ENCODE peak calls at places on chromosomes 2 and 18, in four cellular contexts. E is sigmoid colon, X is HepG2, N is transverse colon. U is an unnamed sample. For H3K27me3 and H3K36me3, the result is how much of the 10 kb centered on the place peaks cover.

GRCh38 chr2:15303874-15304273 is 257.3 kb downstream of the NBAS start:
- DNase-seq in X (no peak), N (no peak), E (no peak), U (no peak)

GRCh38 chr2:218658671-218659257 is 659 bp downstream of the ZNF142 start:
- DNase-seq in E (no peak), X (peak), N (peak), U (no peak)

GRCh38 chr2:127654838-127655175 is 8.9 kb downstream of the GPR17 start:
- DNase-seq in N (no peak), X (no peak), E (peak), U (no peak)

GRCh38 chr2:240567137-240567871 is 980 bp upstream of the RNPEPL1 start:
- DNase-seq in N (peak), E (peak), X (no peak), U (peak)

GRCh38 chr2:237550057-237550415 is 16.3 kb upstream of the PRLH start:
- DNase-seq in E (no peak), X (no peak), N (no peak), U (no peak)

GRCh38 chr2:215280326-215280725 is 31.5 kb upstream of the ATIC start:
- DNase-seq in X (no peak), N (no peak), E (no peak), U (no peak)

GRCh38 chr2:214019229-214019972 is 391.5 kb upstream of the VWC2L start:
- DNase-seq in E (no peak), N (no peak), X (no peak), U (no peak)

GRCh38 chr2:215658635-215659305 is 222.9 kb upstream of the FN1 start:
- DNase-seq in N (no peak), E (no peak), X (no peak), U (no peak)

GRCh38 chr2:9695916-9696315 is 65.1 kb upstream of the YWHAQ start:
- DNase-seq in N (no peak), E (peak), X (no peak), U (no peak)

GRCh38 chr18:54210463-54210862 is 14.0 kb downstream of the MBD2 start:
- DNase-seq in E (no peak), N (no peak), X (no peak), U (no peak)

GRCh38 chr2:3575534-3576324 is 669 bp downstream of the RPS7 start:
- DNase-seq in X (no peak), N (no peak), E (no peak), U (no peak)

GRCh38 chr18:70373062-70373519 is 84.2 kb downstream of the SOCS6 start:
- DNase-seq in E (no peak), X (peak), N (no peak), U (no peak)

GRCh38 chr2:31253344-31254155 is 19.6 kb downstream of the EHD3 start:
- DNase-seq in N (no peak), X (no peak), E (no peak), U (no peak)

GRCh38 chr18:26406294-26406693 is 142.1 kb downstream of the KCTD1 start:
- DNase-seq in N (no peak), E (no peak), X (no peak), U (no peak)

GRCh38 chr18:44709297-44710117 is 28.8 kb downstream of the SETBP1 start:
- DNase-seq in N (no peak), E (no peak), X (no peak), U (no peak)

GRCh38 chr2:17124575-17125318 is 393.5 kb downstream of the RAD51AP2 start:
- DNase-seq in X (no peak), E (no peak), N (no peak), U (no peak)

DNA sequence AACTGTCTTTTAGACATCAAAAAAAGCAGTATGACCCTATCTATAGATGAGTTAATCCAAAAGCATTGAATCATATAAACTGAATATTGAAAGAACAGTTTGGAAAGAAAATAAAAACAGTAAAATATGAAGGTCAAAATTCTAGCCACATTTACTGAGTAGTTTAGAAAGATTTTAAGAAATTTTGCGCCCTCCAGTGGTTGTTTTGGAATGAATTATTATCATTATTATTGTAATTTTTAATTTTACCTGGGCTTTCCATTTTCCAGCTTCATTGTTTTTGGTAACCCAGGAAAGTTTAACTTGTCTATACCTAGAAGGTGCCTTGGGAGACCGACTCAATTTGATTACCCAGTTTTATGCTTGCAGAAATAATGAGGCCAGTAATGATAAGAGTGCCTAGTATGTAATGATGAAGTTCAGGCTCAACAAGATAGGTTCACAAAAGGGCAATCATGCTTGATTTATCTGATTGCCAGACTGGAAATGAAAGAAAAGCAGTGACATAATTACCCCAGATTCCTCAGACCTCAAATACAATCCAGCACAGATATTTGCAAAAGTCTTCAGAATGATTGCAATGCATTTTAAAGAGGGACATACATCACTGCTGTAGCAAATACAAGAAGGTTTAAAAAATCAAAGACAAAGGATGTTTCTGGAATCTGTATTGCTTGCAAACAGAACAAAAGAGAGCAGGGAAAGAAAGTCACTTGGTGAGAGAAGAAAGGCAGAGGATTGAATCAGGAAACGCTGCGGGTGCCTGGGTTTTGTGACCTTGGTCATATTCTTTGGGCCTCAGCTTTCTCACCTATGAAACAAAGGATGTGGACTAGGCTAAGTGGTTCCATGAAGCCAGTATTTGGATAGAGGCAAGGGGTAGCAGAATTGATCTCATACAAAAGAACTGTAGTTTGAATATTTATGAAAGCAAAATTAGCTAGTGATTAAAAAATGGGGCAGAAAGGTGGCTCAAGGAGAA is 153.8 kb downstream of the MAP2 start:
- DNase-seq in X (peak), N (no peak), E (no peak), U (no peak)
- TF ChIP-seq POLR2AphosphoS5 in X (no peak), N (no peak), E (no peak), U (no peak)

DNA sequence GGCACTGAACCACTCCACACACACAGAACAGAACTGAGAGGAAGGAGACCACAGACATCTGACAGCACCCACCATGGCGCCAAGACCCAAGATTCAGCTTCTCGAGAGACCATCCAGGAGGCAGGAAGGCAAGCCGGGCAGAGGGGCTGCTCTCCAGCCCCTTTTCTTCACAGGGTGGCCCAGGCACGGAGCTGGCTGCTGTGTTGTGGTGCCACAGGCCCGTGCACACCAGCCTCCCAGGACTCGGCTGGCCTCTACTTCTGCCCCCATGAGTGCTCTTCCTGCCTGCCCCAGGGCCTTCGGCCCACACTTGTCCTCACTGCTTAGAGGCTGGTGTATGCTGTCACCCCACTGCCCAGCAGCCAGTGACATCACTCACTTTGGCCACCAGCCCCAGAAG is 547.6 kb upstream of the RAB6C start:
- DNase-seq in X (no peak), E (no peak), N (no peak), U (no peak)
- H3K27me3 ChIP-seq in X (under half), E (under half), N (under half), U (under half)

GRCh38 chr2:95110395-95110794 is 11.2 kb downstream of the MRPS5 start:
- DNase-seq in N (no peak), E (no peak), X (no peak), U (no peak)

GRCh38 chr2:95109260-95109659 is 12.3 kb downstream of the MRPS5 start:
- DNase-seq in E (no peak), X (no peak), N (no peak), U (no peak)

GRCh38 chr2:95104606-95105005 is 17.0 kb downstream of the MRPS5 start:
- DNase-seq in E (no peak), X (no peak), N (no peak), U (no peak)

GRCh38 chr2:95106081-95106480 is 15.5 kb downstream of the MRPS5 start:
- DNase-seq in E (no peak), X (no peak), N (no peak), U (no peak)
- H3K36me3 ChIP-seq in E (half or more), X (under half), N (under half), U (half or more)

GRCh38 chr2:28624798-28625701 is 126.6 kb upstream of the PPP1CB start:
- DNase-seq in X (peak), N (peak), E (peak), U (peak)

GRCh38 chr2:28626376-28626775 is 125.3 kb upstream of the PPP1CB start:
- DNase-seq in N (no peak), X (no peak), E (no peak), U (no peak)

GRCh38 chr2:28623582-28624405 is 127.8 kb upstream of the PPP1CB start:
- DNase-seq in N (peak), X (no peak), E (no peak), U (no peak)

GRCh38 chr2:28622101-28622499 is 126.2 kb downstream of the PLB1 start:
- DNase-seq in E (no peak), N (no peak), X (no peak), U (no peak)

GRCh38 chr2:28624436-28624797 is 127.2 kb upstream of the PPP1CB start:
- DNase-seq in N (no peak), E (no peak), X (no peak), U (no peak)
- TF ChIP-seq POLR2AphosphoS5 in N (no peak), E (no peak), X (no peak), U (no peak)

GRCh38 chr2:161063074-161063945 is 96.9 kb upstream of the TANK start:
- DNase-seq in N (peak), E (peak), X (peak), U (peak)
- H3K27me3 ChIP-seq in N (under half), E (under half), X (under half), U (under half)

GRCh38 chr2:105361132-105361889 is 24.0 kb downstream of the C2orf49 start:
- DNase-seq in E (no peak), N (no peak), X (no peak), U (no peak)

GRCh38 chr2:105369009-105369408 is 29.8 kb downstream of the FHL2 start:
- DNase-seq in N (no peak), X (no peak), E (no peak), U (no peak)

GRCh38 chr2:105364436-105365139 is 27.2 kb downstream of the C2orf49 start:
- DNase-seq in X (no peak), N (no peak), E (no peak), U (no peak)

GRCh38 chr2:105363192-105363591 is 25.9 kb downstream of the C2orf49 start:
- DNase-seq in E (no peak), X (no peak), N (no peak), U (no peak)

GRCh38 chr2:105365176-105365575 is 27.8 kb downstream of the C2orf49 start:
- DNase-seq in X (no peak), N (no peak), E (no peak), U (no peak)
- H3K36me3 ChIP-seq in X (under half), N (under half), E (half or more), U (half or more)

DNA sequence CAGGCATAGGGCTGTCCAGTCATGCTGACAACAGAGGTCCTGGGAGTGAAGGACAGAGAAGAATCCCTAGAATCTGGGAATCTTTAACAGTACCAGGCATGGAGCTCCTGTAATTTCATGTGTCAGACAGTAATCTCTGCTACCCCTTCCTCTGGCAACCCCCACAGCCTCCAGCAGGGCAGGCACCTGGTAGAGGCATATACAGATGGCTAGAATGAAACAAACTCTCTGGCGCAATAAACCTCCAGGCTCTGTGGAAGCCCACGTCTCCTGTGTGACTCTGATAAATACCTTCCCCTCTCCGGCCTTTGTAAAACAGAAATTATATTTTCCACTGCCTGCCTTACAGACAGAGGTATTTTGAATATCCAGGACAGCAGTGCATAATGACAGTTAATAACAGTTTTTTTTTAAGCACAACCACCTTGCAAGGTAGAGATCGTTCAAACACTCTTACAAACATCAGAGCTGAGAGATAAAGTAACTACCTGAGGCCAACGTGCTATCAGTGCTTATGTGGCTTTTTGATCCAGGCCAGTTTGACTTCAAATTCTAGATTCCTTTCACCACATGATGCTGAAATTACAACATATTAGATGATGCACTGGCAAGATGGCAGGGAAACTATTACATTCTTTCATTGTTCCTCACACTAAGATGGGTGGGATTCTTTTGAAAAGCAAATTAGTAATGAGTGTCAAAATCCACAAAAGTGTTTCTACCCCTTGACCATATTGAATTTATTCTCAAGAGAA is 47.7 kb upstream of the TMEM247 start:
- DNase-seq in X (no peak), N (no peak), E (no peak), U (no peak)
- TF ChIP-seq POLR2AphosphoS5 in X (no peak), N (no peak), E (no peak), U (no peak)

DNA sequence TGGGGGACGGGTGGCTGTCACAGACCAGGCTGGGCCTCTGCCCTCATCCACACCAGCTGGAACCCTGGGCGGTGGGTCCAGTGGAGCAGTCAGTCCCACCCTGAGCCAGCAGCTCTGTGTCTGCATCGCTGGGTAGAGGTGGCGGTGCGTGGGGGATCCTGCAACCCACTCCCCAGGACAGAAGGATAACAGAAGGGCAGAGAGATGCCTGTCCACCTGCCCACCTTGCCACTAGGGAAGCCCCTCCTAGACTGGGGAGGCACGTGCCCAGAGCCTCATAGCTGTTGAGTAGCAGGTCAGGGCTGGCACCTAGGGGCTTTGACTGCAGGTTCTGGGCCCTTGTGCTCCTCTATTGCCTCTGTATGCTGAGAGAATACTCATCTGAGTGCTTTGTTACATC is 2.4 kb downstream of the ATOH8 start:
- DNase-seq in X (no peak), E (no peak), N (no peak), U (no peak)
- H3K27me3 ChIP-seq in X (under half), E (under half), N (under half), U (under half)

DNA sequence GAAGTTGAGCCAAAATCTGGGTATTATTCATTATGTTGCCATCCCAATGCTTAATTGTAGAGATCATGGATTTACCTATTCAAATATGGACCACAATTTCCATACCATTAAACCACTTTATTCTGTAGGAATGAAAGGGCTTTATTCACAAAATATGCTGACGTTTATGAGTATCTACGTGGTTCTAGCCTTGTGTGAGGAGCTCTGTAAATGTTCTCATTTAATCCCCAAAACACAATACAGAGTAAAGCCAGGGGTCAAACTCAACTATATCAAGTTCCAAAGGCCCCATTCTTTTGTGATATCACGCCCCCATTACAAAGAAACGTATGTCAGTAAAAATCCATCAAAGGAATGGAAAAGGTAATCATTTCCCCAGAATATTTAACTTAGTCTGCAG is 61.9 kb downstream of the ANTXR1 start:
- DNase-seq in X (no peak), E (no peak), N (no peak), U (no peak)
- H3K36me3 ChIP-seq in X (under half), E (half or more), N (under half), U (under half)

DNA sequence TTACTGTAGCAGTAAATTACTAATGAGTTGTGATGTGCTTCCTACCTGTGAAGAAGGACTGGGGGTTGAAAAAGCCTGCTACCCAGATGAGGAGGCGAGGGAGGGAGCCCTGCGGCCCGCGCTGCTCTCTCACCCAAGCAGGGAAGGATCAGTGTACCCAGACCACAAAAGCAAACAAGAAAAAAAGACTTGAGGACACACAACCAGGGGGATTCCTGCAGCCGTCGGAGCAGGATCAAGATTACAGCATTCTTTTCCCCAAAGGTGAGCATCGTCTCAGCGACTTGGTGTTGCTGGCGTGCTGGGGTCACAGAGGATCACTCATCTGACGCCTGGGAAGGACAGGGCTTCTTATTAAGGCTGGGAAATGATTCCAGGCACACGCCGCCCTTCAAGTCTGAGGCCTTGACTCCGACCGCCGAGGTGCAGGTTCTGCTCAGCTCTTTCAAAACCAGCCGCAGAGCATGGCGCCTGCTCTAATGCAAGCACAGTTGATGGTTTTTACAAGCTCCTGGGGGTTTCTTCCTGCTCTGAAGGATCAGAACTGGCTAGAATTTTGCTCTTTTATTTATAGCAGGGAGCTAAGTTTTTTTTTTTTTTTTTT is 31.9 kb downstream of the CDCA7 start:
- DNase-seq in N (no peak), X (no peak), E (no peak), U (no peak)
- TF ChIP-seq POLR2AphosphoS5 in N (no peak), X (no peak), E (no peak), U (no peak)

U was measured in suprapubic skin.